ENCODE peak calls at places on chromosomes 13 and 19, in nine cellular contexts. N is coronary artery, J is tibial nerve, X is stomach, Y is colonic mucosa, Z is HL-60, F is uterus, K is lung, Q is DND-41. C is an unnamed sample.

GRCh38 chr19:38134538-38135149 is 89.4 kb downstream of the DPF1 start:
- DNase-seq in N (no peak), J (no peak), X (peak; percentile 27), Y (peak; percentile 40), Z (no peak), F (no peak), K (no peak), Q (peak; percentile 28), C (no peak)

GRCh38 chr19:45146251-45146650 is 14.5 kb downstream of the NKPD1 start:
- DNase-seq in N (no peak), J (no peak), X (no peak), Y (no peak), Z (no peak), F (no peak), K (no peak), Q (no peak), C (no peak)

GRCh38 chr19:10007811-10008211 is 2.5 kb downstream of the COL5A3 start:
- DNase-seq in N (no peak), J (no peak), X (no peak), Y (no peak), Z (no peak), F (peak; percentile 47), K (no peak), Q (no peak), C (no peak)

GRCh38 chr13:25906211-25906661 is 145.6 kb downstream of the SHISA2 start:
- DNase-seq in N (no peak), J (no peak), X (no peak), Y (no peak), Z (no peak), F (no peak), K (no peak), Q (peak; percentile 50), C (no peak)

GRCh38 chr13:23915308-23915707 is 18.0 kb upstream of the C1QTNF9B start:
- DNase-seq in N (no peak), J (no peak), X (no peak), Y (no peak), Z (no peak), F (no peak), K (no peak), Q (no peak), C (no peak)

GRCh38 chr13:110272651-110273050 is 34.3 kb downstream of the COL4A1 start:
- DNase-seq in N (no peak), J (no peak), X (no peak), Y (no peak), Z (no peak), F (no peak), K (no peak), Q (no peak), C (no peak)

GRCh38 chr13:40974460-40975407 is 44.4 kb downstream of the ELF1 start:
- DNase-seq in N (no peak), J (no peak), X (no peak), Y (peak; percentile 55), Z (peak; percentile 74), F (no peak), K (no peak), Q (peak; percentile 55), C (peak; percentile 21)

GRCh38 chr19:10001899-10002298 is 8.4 kb downstream of the COL5A3 start:
- DNase-seq in N (no peak), J (no peak), X (peak; percentile 67), Y (peak; percentile 74), Z (no peak), F (no peak), K (no peak), Q (no peak), C (no peak)

GRCh38 chr13:107753286-107753685 is 462.1 kb downstream of the LIG4 start:
- DNase-seq in N (no peak), J (no peak), X (no peak), Y (no peak), Z (no peak), F (no peak), K (no peak), Q (no peak), C (no peak)

GRCh38 chr19:49502866-49503581 is 6.8 kb downstream of the RPS11 start:
- DNase-seq in N (no peak), J (peak; percentile 32), X (peak; percentile 51), Y (no peak), Z (no peak), F (peak; percentile 64), K (no peak), Q (no peak), C (peak; percentile 53)

GRCh38 chr13:23753523-23753922 is 135.7 kb downstream of the MIPEP start:
- DNase-seq in N (no peak), J (no peak), X (no peak), Y (no peak), Z (no peak), F (no peak), K (no peak), Q (no peak), C (no peak)

GRCh38 chr19:47049307-47049700 is 880 bp upstream of the TMEM160 start:
- DNase-seq in N (no peak), J (no peak), X (no peak), Y (no peak), Z (no peak), F (no peak), K (no peak), Q (no peak), C (no peak)

DNA sequence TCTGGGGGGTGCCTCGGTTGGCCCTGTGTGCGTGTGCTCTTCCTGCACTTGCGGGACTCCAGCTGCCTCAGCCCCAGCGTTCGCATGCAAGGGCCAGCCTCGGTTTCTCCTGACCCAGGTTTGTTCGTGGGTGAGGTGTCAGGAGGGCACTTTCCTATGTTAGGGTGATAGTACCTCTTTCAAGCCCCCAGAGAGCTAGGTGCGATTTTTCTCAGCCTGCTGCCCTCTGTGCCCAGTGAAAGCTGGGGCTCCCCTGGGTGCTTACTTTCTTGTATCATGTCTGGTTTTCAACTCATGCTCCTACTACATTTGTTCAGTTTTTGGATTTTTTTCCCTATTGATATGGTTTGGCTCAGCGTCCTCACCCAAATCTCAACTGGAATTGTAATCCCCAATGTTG is 289.2 kb downstream of the TEX29 start:
- DNase-seq in N (peak; percentile 35), J (no peak), X (no peak), Y (no peak), Z (no peak), F (no peak), K (no peak), Q (no peak), C (no peak)
- H3K27ac ChIP-seq in N (no peak overlapping the region), J (no peak overlapping the region), X (no peak overlapping the region), Y (no peak overlapping the region), Z (no peak overlapping the region), F (no peak overlapping the region), K (no peak overlapping the region), Q (no peak overlapping the region), C (no peak overlapping the region)

DNA sequence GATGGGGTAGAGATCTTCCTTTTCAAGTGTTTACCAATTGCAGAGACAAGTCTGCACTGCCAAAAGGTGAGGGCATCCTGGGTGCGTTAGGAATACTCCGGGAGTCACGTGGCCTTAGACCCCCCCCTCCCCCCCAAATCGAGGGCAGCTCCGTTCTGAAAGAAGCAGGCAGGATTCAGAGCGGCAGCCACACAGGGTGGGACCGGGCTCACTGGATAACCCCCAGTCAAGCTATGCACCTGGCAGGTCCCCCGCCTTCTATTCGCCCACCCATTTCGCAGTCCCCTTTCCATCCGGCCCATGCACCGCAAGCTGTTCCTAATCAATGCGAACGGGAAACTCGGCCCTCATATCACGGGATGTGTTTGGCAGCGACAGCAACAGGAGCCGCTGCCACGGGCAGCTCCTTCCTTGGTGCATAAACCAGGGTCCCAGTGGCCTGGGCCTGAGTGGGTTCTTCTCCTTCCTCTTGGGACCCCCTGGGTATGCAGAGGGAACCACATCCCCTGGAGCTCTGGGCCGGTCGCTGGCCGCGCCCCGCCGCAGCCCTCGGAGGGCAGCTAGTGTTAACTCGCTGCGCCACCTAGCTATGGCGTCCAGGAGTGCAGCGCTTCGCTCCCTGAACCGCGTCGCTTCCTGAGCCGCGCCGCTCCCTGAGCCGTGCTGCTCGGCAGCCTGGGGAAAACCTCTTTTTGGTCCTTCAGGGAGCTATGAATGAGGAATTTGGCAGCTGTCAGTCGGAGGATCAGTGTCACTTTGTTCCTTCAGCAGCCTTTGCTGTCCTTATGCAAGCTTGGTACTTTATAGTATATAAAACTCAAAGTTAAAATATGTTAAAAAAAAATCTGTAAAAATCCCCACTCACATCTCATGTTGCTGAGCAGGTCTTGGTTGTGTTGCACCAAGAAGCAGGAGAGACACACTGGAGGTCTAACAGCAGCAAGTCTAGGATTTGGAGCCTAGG is 41.4 kb downstream of the LYL1 start:
- DNase-seq in N (no peak), J (peak; percentile 85), X (peak; percentile 87), Y (peak; percentile 92), Z (peak; percentile 41), F (peak; percentile 83), K (peak; percentile 79), Q (peak; percentile 81), C (peak; percentile 71)
- TF ChIP-seq CTCF in N (peak; percentile 89), J (peak; percentile 98), X (peak; percentile 95), Y (peak; percentile 98), Z (peak; percentile 91), F (peak; percentile 96), K (peak; percentile 98), Q (peak; percentile 97), C (peak; percentile 96)

DNA sequence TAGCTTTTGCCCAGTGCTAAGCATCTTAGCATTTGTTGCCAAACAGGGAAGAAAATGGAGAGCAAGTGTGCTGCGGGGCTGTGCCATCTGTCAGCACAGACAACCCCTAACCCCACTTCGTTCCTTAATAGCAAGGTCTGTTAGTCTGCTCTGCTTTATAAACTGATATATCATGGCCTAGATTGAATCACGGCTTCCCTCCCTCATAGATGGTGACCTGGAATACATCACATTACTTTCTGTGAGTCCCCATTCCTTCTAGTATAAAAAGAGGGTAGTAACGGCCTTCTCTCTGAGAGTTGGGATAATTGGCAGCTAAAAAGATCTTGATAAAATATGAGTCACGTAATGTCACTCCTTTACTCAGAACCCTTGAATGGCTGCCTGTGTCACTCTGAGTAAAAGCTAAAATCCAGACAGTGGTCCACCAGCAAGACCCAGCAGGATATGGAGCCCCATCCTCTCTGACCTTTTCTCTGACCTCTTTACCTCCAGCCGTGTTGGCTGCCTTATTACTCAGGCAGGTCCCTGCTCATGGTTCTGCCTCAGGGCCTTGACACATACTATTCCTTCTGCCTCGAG is 151.7 kb downstream of the DLEU7 start:
- DNase-seq in N (no peak), J (no peak), X (no peak), Y (no peak), Z (no peak), F (no peak), K (no peak), Q (no peak), C (no peak)
- H3K27ac ChIP-seq in N (no peak overlapping the region), J (peak overlapping the region; percentile 87), X (no peak overlapping the region), Y (no peak overlapping the region), Z (no peak overlapping the region), F (peak overlapping the region; percentile 7), K (peak overlapping the region; percentile 32), Q (peak overlapping the region; percentile 56), C (no peak overlapping the region)

GRCh38 chr13:88701551-88701950 is 1030.4 kb downstream of the SLITRK5 start:
- DNase-seq in N (no peak), J (no peak), X (no peak), Y (no peak), Z (no peak), F (no peak), K (no peak), Q (no peak), C (no peak)
- TF ChIP-seq CTCF in N (no peak), J (no peak), X (no peak), Y (no peak), Z (no peak), F (no peak), K (no peak), Q (no peak), C (no peak)

GRCh38 chr13:46961719-46962118 is 64.9 kb upstream of the HTR2A start:
- DNase-seq in N (no peak), J (no peak), X (no peak), Y (no peak), Z (peak; percentile 72), F (no peak), K (no peak), Q (no peak), C (no peak)
- H3K27ac ChIP-seq in N (no peak overlapping the region), J (no peak overlapping the region), X (no peak overlapping the region), Y (no peak overlapping the region), Z (no peak overlapping the region), F (no peak overlapping the region), K (no peak overlapping the region), Q (no peak overlapping the region), C (no peak overlapping the region)